ENCODE peak calls at places on chromosomes 12 and 14, in nine cellular contexts. One of them, this sample, is unnamed.

GRCh38 chr12:58491296-58491695 is 429.0 kb downstream of the LRIG3 start:
- DNase-seq in Calu3: no peak
- DNase-seq in activated CD4-positive, alpha-beta T cell treated with anti-CD3 and anti-CD28 coated beads, Interleukin-2, amount 50 U/mL, for 1 hour: no peak
- DNase-seq in KG1: no peak
- DNase-seq in BJ: no peak
- DNase-seq in T47D: no peak
- DNase-seq in CD8-positive, alpha-beta memory T cell: no peak
- DNase-seq in NCI-H1092: no peak
- DNase-seq in activated naive CD8-positive, alpha-beta T cell treated with anti-CD3 and anti-CD28 coated beads, Interleukin-2, amount 50 U/mL, for 24 hours: no peak
- DNase-seq in this sample: no peak

GRCh38 chr12:52795694-52796428 is at the start of gene KRT3:
- DNase-seq in CD8-positive, alpha-beta memory T cell: no peak
- DNase-seq in T47D: no peak
- DNase-seq in activated naive CD8-positive, alpha-beta T cell treated with anti-CD3 and anti-CD28 coated beads, Interleukin-2, amount 50 U/mL, for 24 hours: no peak
- DNase-seq in activated CD4-positive, alpha-beta T cell treated with anti-CD3 and anti-CD28 coated beads, Interleukin-2, amount 50 U/mL, for 1 hour: no peak
- DNase-seq in KG1: no peak
- DNase-seq in NCI-H1092: no peak
- DNase-seq in Calu3: no peak
- DNase-seq in BJ: no peak
- DNase-seq in this sample: no peak

GRCh38 chr14:95507174-95507573 is 9.3 kb downstream of the SYNE3 start:
- DNase-seq in Calu3: no peak
- DNase-seq in BJ: peak
- DNase-seq in CD8-positive, alpha-beta memory T cell: no peak
- DNase-seq in T47D: peak
- DNase-seq in activated naive CD8-positive, alpha-beta T cell treated with anti-CD3 and anti-CD28 coated beads, Interleukin-2, amount 50 U/mL, for 24 hours: no peak
- DNase-seq in NCI-H1092: no peak
- DNase-seq in KG1: no peak
- DNase-seq in activated CD4-positive, alpha-beta T cell treated with anti-CD3 and anti-CD28 coated beads, Interleukin-2, amount 50 U/mL, for 1 hour: no peak
- DNase-seq in this sample: peak

GRCh38 chr14:33909380-33910084 is 41.3 kb downstream of the EGLN3 start:
- DNase-seq in BJ: no peak
- DNase-seq in T47D: no peak
- DNase-seq in activated naive CD8-positive, alpha-beta T cell treated with anti-CD3 and anti-CD28 coated beads, Interleukin-2, amount 50 U/mL, for 24 hours: no peak
- DNase-seq in CD8-positive, alpha-beta memory T cell: no peak
- DNase-seq in NCI-H1092: no peak
- DNase-seq in Calu3: no peak
- DNase-seq in KG1: no peak
- DNase-seq in activated CD4-positive, alpha-beta T cell treated with anti-CD3 and anti-CD28 coated beads, Interleukin-2, amount 50 U/mL, for 1 hour: no peak
- DNase-seq in this sample: peak

GRCh38 chr14:75147423-75148071 is 20.7 kb upstream of the NEK9 start:
- DNase-seq in KG1: no peak
- DNase-seq in CD8-positive, alpha-beta memory T cell: no peak
- DNase-seq in activated CD4-positive, alpha-beta T cell treated with anti-CD3 and anti-CD28 coated beads, Interleukin-2, amount 50 U/mL, for 1 hour: no peak
- DNase-seq in BJ: no peak
- DNase-seq in Calu3: peak
- DNase-seq in NCI-H1092: no peak
- DNase-seq in T47D: peak
- DNase-seq in activated naive CD8-positive, alpha-beta T cell treated with anti-CD3 and anti-CD28 coated beads, Interleukin-2, amount 50 U/mL, for 24 hours: no peak
- DNase-seq in this sample: no peak

GRCh38 chr14:99678198-99678597 is 5.9 kb upstream of the CYP46A1 start:
- DNase-seq in activated CD4-positive, alpha-beta T cell treated with anti-CD3 and anti-CD28 coated beads, Interleukin-2, amount 50 U/mL, for 1 hour: no peak
- DNase-seq in CD8-positive, alpha-beta memory T cell: no peak
- DNase-seq in KG1: no peak
- DNase-seq in activated naive CD8-positive, alpha-beta T cell treated with anti-CD3 and anti-CD28 coated beads, Interleukin-2, amount 50 U/mL, for 24 hours: no peak
- DNase-seq in T47D: no peak
- DNase-seq in Calu3: no peak
- DNase-seq in NCI-H1092: no peak
- DNase-seq in BJ: no peak
- DNase-seq in this sample: no peak

GRCh38 chr12:93199831-93200236 is 177.9 kb upstream of the NUDT4 start:
- DNase-seq in activated CD4-positive, alpha-beta T cell treated with anti-CD3 and anti-CD28 coated beads, Interleukin-2, amount 50 U/mL, for 1 hour: no peak
- DNase-seq in activated naive CD8-positive, alpha-beta T cell treated with anti-CD3 and anti-CD28 coated beads, Interleukin-2, amount 50 U/mL, for 24 hours: no peak
- DNase-seq in NCI-H1092: no peak
- DNase-seq in Calu3: no peak
- DNase-seq in BJ: no peak
- DNase-seq in KG1: no peak
- DNase-seq in T47D: no peak
- DNase-seq in CD8-positive, alpha-beta memory T cell: no peak
- DNase-seq in this sample: no peak

GRCh38 chr14:105065280-105066228 is at the start of gene GPR132:
- DNase-seq in T47D: no peak
- DNase-seq in KG1: peak
- DNase-seq in CD8-positive, alpha-beta memory T cell: peak
- DNase-seq in Calu3: peak
- DNase-seq in activated naive CD8-positive, alpha-beta T cell treated with anti-CD3 and anti-CD28 coated beads, Interleukin-2, amount 50 U/mL, for 24 hours: peak
- DNase-seq in activated CD4-positive, alpha-beta T cell treated with anti-CD3 and anti-CD28 coated beads, Interleukin-2, amount 50 U/mL, for 1 hour: peak
- DNase-seq in BJ: no peak
- DNase-seq in NCI-H1092: no peak
- DNase-seq in this sample: no peak

GRCh38 chr12:123131879-123132402 is 18.9 kb downstream of the PITPNM2 start:
- DNase-seq in activated CD4-positive, alpha-beta T cell treated with anti-CD3 and anti-CD28 coated beads, Interleukin-2, amount 50 U/mL, for 1 hour: peak
- DNase-seq in BJ: no peak
- DNase-seq in T47D: no peak
- DNase-seq in activated naive CD8-positive, alpha-beta T cell treated with anti-CD3 and anti-CD28 coated beads, Interleukin-2, amount 50 U/mL, for 24 hours: peak
- DNase-seq in Calu3: no peak
- DNase-seq in CD8-positive, alpha-beta memory T cell: no peak
- DNase-seq in KG1: no peak
- DNase-seq in NCI-H1092: peak
- DNase-seq in this sample: no peak

GRCh38 chr12:9943244-9943643 is 11.1 kb upstream of the CLEC2A start:
- DNase-seq in NCI-H1092: no peak
- DNase-seq in activated naive CD8-positive, alpha-beta T cell treated with anti-CD3 and anti-CD28 coated beads, Interleukin-2, amount 50 U/mL, for 24 hours: peak
- DNase-seq in Calu3: no peak
- DNase-seq in T47D: no peak
- DNase-seq in KG1: no peak
- DNase-seq in BJ: no peak
- DNase-seq in activated CD4-positive, alpha-beta T cell treated with anti-CD3 and anti-CD28 coated beads, Interleukin-2, amount 50 U/mL, for 1 hour: no peak
- DNase-seq in CD8-positive, alpha-beta memory T cell: no peak
- DNase-seq in this sample: no peak

GRCh38 chr12:110451263-110451662 is 1.1 kb upstream of the ARPC3 start:
- DNase-seq in Calu3: no peak
- DNase-seq in KG1: no peak
- DNase-seq in BJ: no peak
- DNase-seq in NCI-H1092: no peak
- DNase-seq in activated naive CD8-positive, alpha-beta T cell treated with anti-CD3 and anti-CD28 coated beads, Interleukin-2, amount 50 U/mL, for 24 hours: no peak
- DNase-seq in T47D: no peak
- DNase-seq in CD8-positive, alpha-beta memory T cell: no peak
- DNase-seq in activated CD4-positive, alpha-beta T cell treated with anti-CD3 and anti-CD28 coated beads, Interleukin-2, amount 50 U/mL, for 1 hour: no peak
- DNase-seq in this sample: no peak

GRCh38 chr14:56293506-56293905 is 175.3 kb downstream of the PELI2 start:
- DNase-seq in BJ: no peak
- DNase-seq in activated naive CD8-positive, alpha-beta T cell treated with anti-CD3 and anti-CD28 coated beads, Interleukin-2, amount 50 U/mL, for 24 hours: no peak
- DNase-seq in T47D: no peak
- DNase-seq in KG1: no peak
- DNase-seq in CD8-positive, alpha-beta memory T cell: no peak
- DNase-seq in activated CD4-positive, alpha-beta T cell treated with anti-CD3 and anti-CD28 coated beads, Interleukin-2, amount 50 U/mL, for 1 hour: no peak
- DNase-seq in NCI-H1092: no peak
- DNase-seq in Calu3: no peak
- DNase-seq in this sample: no peak

GRCh38 chr14:65658202-65658601 is 245.7 kb downstream of the FUT8 start:
- DNase-seq in activated CD4-positive, alpha-beta T cell treated with anti-CD3 and anti-CD28 coated beads, Interleukin-2, amount 50 U/mL, for 1 hour: no peak
- DNase-seq in KG1: no peak
- DNase-seq in Calu3: no peak
- DNase-seq in T47D: peak
- DNase-seq in NCI-H1092: no peak
- DNase-seq in CD8-positive, alpha-beta memory T cell: no peak
- DNase-seq in activated naive CD8-positive, alpha-beta T cell treated with anti-CD3 and anti-CD28 coated beads, Interleukin-2, amount 50 U/mL, for 24 hours: no peak
- DNase-seq in BJ: peak
- DNase-seq in this sample: no peak

GRCh38 chr12:52637299-52637698 is 14.7 kb downstream of the KRT2 start:
- DNase-seq in BJ: no peak
- DNase-seq in T47D: no peak
- DNase-seq in CD8-positive, alpha-beta memory T cell: no peak
- DNase-seq in activated CD4-positive, alpha-beta T cell treated with anti-CD3 and anti-CD28 coated beads, Interleukin-2, amount 50 U/mL, for 1 hour: no peak
- DNase-seq in activated naive CD8-positive, alpha-beta T cell treated with anti-CD3 and anti-CD28 coated beads, Interleukin-2, amount 50 U/mL, for 24 hours: no peak
- DNase-seq in NCI-H1092: no peak
- DNase-seq in Calu3: no peak
- DNase-seq in KG1: no peak
- DNase-seq in this sample: no peak

GRCh38 chr14:96051642-96052540 is 12.7 kb downstream of the C14orf132 start:
- DNase-seq in KG1: no peak
- DNase-seq in activated CD4-positive, alpha-beta T cell treated with anti-CD3 and anti-CD28 coated beads, Interleukin-2, amount 50 U/mL, for 1 hour: no peak
- DNase-seq in NCI-H1092: no peak
- DNase-seq in activated naive CD8-positive, alpha-beta T cell treated with anti-CD3 and anti-CD28 coated beads, Interleukin-2, amount 50 U/mL, for 24 hours: no peak
- DNase-seq in CD8-positive, alpha-beta memory T cell: no peak
- DNase-seq in T47D: peak
- DNase-seq in BJ: no peak
- DNase-seq in Calu3: peak
- DNase-seq in this sample: peak

GRCh38 chr14:104316121-104316722 is 177.8 kb downstream of the KIF26A start:
- DNase-seq in BJ: no peak
- DNase-seq in NCI-H1092: no peak
- DNase-seq in Calu3: no peak
- DNase-seq in activated CD4-positive, alpha-beta T cell treated with anti-CD3 and anti-CD28 coated beads, Interleukin-2, amount 50 U/mL, for 1 hour: no peak
- DNase-seq in activated naive CD8-positive, alpha-beta T cell treated with anti-CD3 and anti-CD28 coated beads, Interleukin-2, amount 50 U/mL, for 24 hours: no peak
- DNase-seq in T47D: no peak
- DNase-seq in KG1: no peak
- DNase-seq in CD8-positive, alpha-beta memory T cell: no peak
- DNase-seq in this sample: no peak

GRCh38 chr12:49667319-49668090 is 39.7 kb downstream of the FMNL3 start:
- DNase-seq in activated naive CD8-positive, alpha-beta T cell treated with anti-CD3 and anti-CD28 coated beads, Interleukin-2, amount 50 U/mL, for 24 hours: no peak
- DNase-seq in T47D: no peak
- DNase-seq in Calu3: no peak
- DNase-seq in NCI-H1092: no peak
- DNase-seq in CD8-positive, alpha-beta memory T cell: no peak
- DNase-seq in BJ: no peak
- DNase-seq in KG1: no peak
- DNase-seq in activated CD4-positive, alpha-beta T cell treated with anti-CD3 and anti-CD28 coated beads, Interleukin-2, amount 50 U/mL, for 1 hour: no peak
- DNase-seq in this sample: no peak

GRCh38 chr14:29601559-29602109 is 326.0 kb downstream of the PRKD1 start:
- DNase-seq in NCI-H1092: no peak
- DNase-seq in CD8-positive, alpha-beta memory T cell: no peak
- DNase-seq in KG1: no peak
- DNase-seq in BJ: no peak
- DNase-seq in activated naive CD8-positive, alpha-beta T cell treated with anti-CD3 and anti-CD28 coated beads, Interleukin-2, amount 50 U/mL, for 24 hours: no peak
- DNase-seq in Calu3: no peak
- DNase-seq in T47D: no peak
- DNase-seq in activated CD4-positive, alpha-beta T cell treated with anti-CD3 and anti-CD28 coated beads, Interleukin-2, amount 50 U/mL, for 1 hour: no peak
- DNase-seq in this sample: no peak

GRCh38 chr14:61281186-61281676 is at the start of gene TMEM30B:
- DNase-seq in T47D: peak
- DNase-seq in activated naive CD8-positive, alpha-beta T cell treated with anti-CD3 and anti-CD28 coated beads, Interleukin-2, amount 50 U/mL, for 24 hours: peak
- DNase-seq in BJ: no peak
- DNase-seq in NCI-H1092: no peak
- DNase-seq in Calu3: peak
- DNase-seq in activated CD4-positive, alpha-beta T cell treated with anti-CD3 and anti-CD28 coated beads, Interleukin-2, amount 50 U/mL, for 1 hour: peak
- DNase-seq in CD8-positive, alpha-beta memory T cell: peak
- DNase-seq in KG1: no peak
- DNase-seq in this sample: no peak

GRCh38 chr14:54355698-54356097 is 41.1 kb upstream of the CDKN3 start:
- DNase-seq in activated CD4-positive, alpha-beta T cell treated with anti-CD3 and anti-CD28 coated beads, Interleukin-2, amount 50 U/mL, for 1 hour: no peak
- DNase-seq in NCI-H1092: no peak
- DNase-seq in KG1: no peak
- DNase-seq in Calu3: no peak
- DNase-seq in activated naive CD8-positive, alpha-beta T cell treated with anti-CD3 and anti-CD28 coated beads, Interleukin-2, amount 50 U/mL, for 24 hours: no peak
- DNase-seq in CD8-positive, alpha-beta memory T cell: no peak
- DNase-seq in BJ: no peak
- DNase-seq in T47D: no peak
- DNase-seq in this sample: no peak

GRCh38 chr12:107091989-107092641 is 1.2 kb downstream of the CRY1 start:
- DNase-seq in Calu3: peak
- DNase-seq in activated naive CD8-positive, alpha-beta T cell treated with anti-CD3 and anti-CD28 coated beads, Interleukin-2, amount 50 U/mL, for 24 hours: no peak
- DNase-seq in T47D: peak
- DNase-seq in BJ: peak
- DNase-seq in KG1: peak
- DNase-seq in CD8-positive, alpha-beta memory T cell: no peak
- DNase-seq in activated CD4-positive, alpha-beta T cell treated with anti-CD3 and anti-CD28 coated beads, Interleukin-2, amount 50 U/mL, for 1 hour: no peak
- DNase-seq in NCI-H1092: peak
- DNase-seq in this sample: peak

GRCh38 chr14:77593501-77593911 is 22.9 kb downstream of the SPTLC2 start:
- DNase-seq in activated CD4-positive, alpha-beta T cell treated with anti-CD3 and anti-CD28 coated beads, Interleukin-2, amount 50 U/mL, for 1 hour: no peak
- DNase-seq in CD8-positive, alpha-beta memory T cell: no peak
- DNase-seq in BJ: no peak
- DNase-seq in KG1: peak
- DNase-seq in NCI-H1092: no peak
- DNase-seq in activated naive CD8-positive, alpha-beta T cell treated with anti-CD3 and anti-CD28 coated beads, Interleukin-2, amount 50 U/mL, for 24 hours: no peak
- DNase-seq in T47D: peak
- DNase-seq in Calu3: no peak
- DNase-seq in this sample: no peak

GRCh38 chr12:45217846-45218245 is 2.0 kb downstream of the ANO6 start:
- DNase-seq in Calu3: no peak
- DNase-seq in BJ: no peak
- DNase-seq in activated naive CD8-positive, alpha-beta T cell treated with anti-CD3 and anti-CD28 coated beads, Interleukin-2, amount 50 U/mL, for 24 hours: no peak
- DNase-seq in activated CD4-positive, alpha-beta T cell treated with anti-CD3 and anti-CD28 coated beads, Interleukin-2, amount 50 U/mL, for 1 hour: no peak
- DNase-seq in CD8-positive, alpha-beta memory T cell: no peak
- DNase-seq in T47D: no peak
- DNase-seq in KG1: no peak
- DNase-seq in NCI-H1092: no peak
- DNase-seq in this sample: no peak

GRCh38 chr12:98503343-98503592 is 12.1 kb upstream of the TMPO start:
- DNase-seq in CD8-positive, alpha-beta memory T cell: peak
- DNase-seq in BJ: peak
- DNase-seq in activated naive CD8-positive, alpha-beta T cell treated with anti-CD3 and anti-CD28 coated beads, Interleukin-2, amount 50 U/mL, for 24 hours: peak
- DNase-seq in NCI-H1092: peak
- DNase-seq in activated CD4-positive, alpha-beta T cell treated with anti-CD3 and anti-CD28 coated beads, Interleukin-2, amount 50 U/mL, for 1 hour: peak
- DNase-seq in KG1: peak
- DNase-seq in Calu3: peak
- DNase-seq in T47D: peak
- DNase-seq in this sample: peak

GRCh38 chr14:97331058-97331457 is 533.9 kb downstream of the VRK1 start:
- DNase-seq in KG1: no peak
- DNase-seq in activated naive CD8-positive, alpha-beta T cell treated with anti-CD3 and anti-CD28 coated beads, Interleukin-2, amount 50 U/mL, for 24 hours: no peak
- DNase-seq in T47D: no peak
- DNase-seq in NCI-H1092: no peak
- DNase-seq in Calu3: no peak
- DNase-seq in activated CD4-positive, alpha-beta T cell treated with anti-CD3 and anti-CD28 coated beads, Interleukin-2, amount 50 U/mL, for 1 hour: no peak
- DNase-seq in BJ: no peak
- DNase-seq in CD8-positive, alpha-beta memory T cell: no peak
- DNase-seq in this sample: no peak

GRCh38 chr14:85573406-85573805 is 43.5 kb downstream of the FLRT2 start:
- DNase-seq in activated naive CD8-positive, alpha-beta T cell treated with anti-CD3 and anti-CD28 coated beads, Interleukin-2, amount 50 U/mL, for 24 hours: no peak
- DNase-seq in activated CD4-positive, alpha-beta T cell treated with anti-CD3 and anti-CD28 coated beads, Interleukin-2, amount 50 U/mL, for 1 hour: no peak
- DNase-seq in BJ: no peak
- DNase-seq in T47D: no peak
- DNase-seq in Calu3: no peak
- DNase-seq in CD8-positive, alpha-beta memory T cell: no peak
- DNase-seq in KG1: no peak
- DNase-seq in NCI-H1092: no peak
- DNase-seq in this sample: no peak

GRCh38 chr14:76759589-76759988 is 1.7 kb upstream of the VASH1 start:
- DNase-seq in NCI-H1092: no peak
- DNase-seq in activated CD4-positive, alpha-beta T cell treated with anti-CD3 and anti-CD28 coated beads, Interleukin-2, amount 50 U/mL, for 1 hour: no peak
- DNase-seq in activated naive CD8-positive, alpha-beta T cell treated with anti-CD3 and anti-CD28 coated beads, Interleukin-2, amount 50 U/mL, for 24 hours: no peak
- DNase-seq in Calu3: no peak
- DNase-seq in BJ: no peak
- DNase-seq in T47D: no peak
- DNase-seq in KG1: no peak
- DNase-seq in CD8-positive, alpha-beta memory T cell: no peak
- DNase-seq in this sample: no peak

GRCh38 chr12:1419849-1420371 is 174.5 kb downstream of the FBXL14 start:
- DNase-seq in activated naive CD8-positive, alpha-beta T cell treated with anti-CD3 and anti-CD28 coated beads, Interleukin-2, amount 50 U/mL, for 24 hours: no peak
- DNase-seq in KG1: no peak
- DNase-seq in CD8-positive, alpha-beta memory T cell: no peak
- DNase-seq in BJ: no peak
- DNase-seq in Calu3: no peak
- DNase-seq in NCI-H1092: no peak
- DNase-seq in T47D: no peak
- DNase-seq in activated CD4-positive, alpha-beta T cell treated with anti-CD3 and anti-CD28 coated beads, Interleukin-2, amount 50 U/mL, for 1 hour: no peak
- DNase-seq in this sample: no peak

GRCh38 chr12:49959570-49960473 is 1.9 kb upstream of the AQP5 start:
- DNase-seq in T47D: peak
- DNase-seq in NCI-H1092: no peak
- DNase-seq in CD8-positive, alpha-beta memory T cell: no peak
- DNase-seq in activated CD4-positive, alpha-beta T cell treated with anti-CD3 and anti-CD28 coated beads, Interleukin-2, amount 50 U/mL, for 1 hour: no peak
- DNase-seq in KG1: no peak
- DNase-seq in BJ: no peak
- DNase-seq in activated naive CD8-positive, alpha-beta T cell treated with anti-CD3 and anti-CD28 coated beads, Interleukin-2, amount 50 U/mL, for 24 hours: no peak
- DNase-seq in Calu3: peak
- DNase-seq in this sample: no peak

GRCh38 chr14:53462931-53463778 is 310.0 kb upstream of the DDHD1 start:
- DNase-seq in activated naive CD8-positive, alpha-beta T cell treated with anti-CD3 and anti-CD28 coated beads, Interleukin-2, amount 50 U/mL, for 24 hours: no peak
- DNase-seq in T47D: no peak
- DNase-seq in NCI-H1092: no peak
- DNase-seq in CD8-positive, alpha-beta memory T cell: no peak
- DNase-seq in BJ: no peak
- DNase-seq in Calu3: no peak
- DNase-seq in KG1: no peak
- DNase-seq in activated CD4-positive, alpha-beta T cell treated with anti-CD3 and anti-CD28 coated beads, Interleukin-2, amount 50 U/mL, for 1 hour: no peak
- DNase-seq in this sample: no peak

GRCh38 chr12:113598815-113599406 is 127.2 kb upstream of the LHX5 start:
- DNase-seq in KG1: no peak
- DNase-seq in CD8-positive, alpha-beta memory T cell: no peak
- DNase-seq in activated CD4-positive, alpha-beta T cell treated with anti-CD3 and anti-CD28 coated beads, Interleukin-2, amount 50 U/mL, for 1 hour: no peak
- DNase-seq in NCI-H1092: no peak
- DNase-seq in Calu3: no peak
- DNase-seq in T47D: no peak
- DNase-seq in activated naive CD8-positive, alpha-beta T cell treated with anti-CD3 and anti-CD28 coated beads, Interleukin-2, amount 50 U/mL, for 24 hours: no peak
- DNase-seq in BJ: no peak
- DNase-seq in this sample: no peak